ENCODE peak calls at places on chromosomes 4 and X, in four cellular contexts. One of them, this sample, is unnamed.

GRCh38 chrX:44935172-44935571 is 62.2 kb downstream of the KDM6A start:
- DNase-seq in activated CD4-positive, alpha-beta memory T cell treated with anti-CD3 and anti-CD28 coated beads, Interleukin-2, amount 10 ng/mL, durations not matched to agents 7 days and 5 days: no peak
- DNase-seq in H7: no peak
- DNase-seq in NCI-H2081: no peak
- DNase-seq in this sample: no peak

GRCh38 chr4:32790803-32791202 is 2070.6 kb downstream of the PCDH7 start:
- DNase-seq in NCI-H2081: peak
- DNase-seq in H7: no peak
- DNase-seq in activated CD4-positive, alpha-beta memory T cell treated with anti-CD3 and anti-CD28 coated beads, Interleukin-2, amount 10 ng/mL, durations not matched to agents 7 days and 5 days: no peak
- DNase-seq in this sample: no peak

GRCh38 chr4:143076723-143077122 is 108.0 kb upstream of the USP38 start:
- DNase-seq in activated CD4-positive, alpha-beta memory T cell treated with anti-CD3 and anti-CD28 coated beads, Interleukin-2, amount 10 ng/mL, durations not matched to agents 7 days and 5 days: no peak
- DNase-seq in NCI-H2081: no peak
- DNase-seq in H7: no peak
- DNase-seq in this sample: no peak

GRCh38 chrX:24204331-24204730 is 54.8 kb downstream of the ZFX start:
- DNase-seq in activated CD4-positive, alpha-beta memory T cell treated with anti-CD3 and anti-CD28 coated beads, Interleukin-2, amount 10 ng/mL, durations not matched to agents 7 days and 5 days: no peak
- DNase-seq in H7: no peak
- DNase-seq in NCI-H2081: no peak
- DNase-seq in this sample: no peak

GRCh38 chr4:186669159-186669720 is 54.4 kb downstream of the FAT1 start:
- DNase-seq in NCI-H2081: no peak
- DNase-seq in H7: peak
- DNase-seq in activated CD4-positive, alpha-beta memory T cell treated with anti-CD3 and anti-CD28 coated beads, Interleukin-2, amount 10 ng/mL, durations not matched to agents 7 days and 5 days: no peak
- DNase-seq in this sample: peak

GRCh38 chr4:75514949-75515612 is 808 bp downstream of the THAP6 start:
- DNase-seq in NCI-H2081: peak
- DNase-seq in activated CD4-positive, alpha-beta memory T cell treated with anti-CD3 and anti-CD28 coated beads, Interleukin-2, amount 10 ng/mL, durations not matched to agents 7 days and 5 days: peak
- DNase-seq in H7: no peak
- DNase-seq in this sample: peak

GRCh38 chrX:39941332-39941920 is 156.3 kb downstream of the BCOR start:
- DNase-seq in NCI-H2081: no peak
- DNase-seq in activated CD4-positive, alpha-beta memory T cell treated with anti-CD3 and anti-CD28 coated beads, Interleukin-2, amount 10 ng/mL, durations not matched to agents 7 days and 5 days: no peak
- DNase-seq in H7: no peak
- DNase-seq in this sample: no peak

GRCh38 chr4:123807866-123808265 is 411.3 kb downstream of the SPRY1 start:
- DNase-seq in activated CD4-positive, alpha-beta memory T cell treated with anti-CD3 and anti-CD28 coated beads, Interleukin-2, amount 10 ng/mL, durations not matched to agents 7 days and 5 days: no peak
- DNase-seq in NCI-H2081: no peak
- DNase-seq in H7: no peak
- DNase-seq in this sample: no peak

GRCh38 chr4:48913346-48913745 is 6.8 kb upstream of the OCIAD2 start:
- DNase-seq in NCI-H2081: no peak
- DNase-seq in H7: no peak
- DNase-seq in activated CD4-positive, alpha-beta memory T cell treated with anti-CD3 and anti-CD28 coated beads, Interleukin-2, amount 10 ng/mL, durations not matched to agents 7 days and 5 days: no peak
- DNase-seq in this sample: no peak

GRCh38 chrX:46165411-46165810 is 379.8 kb downstream of the ZNF674 start:
- DNase-seq in H7: no peak
- DNase-seq in NCI-H2081: no peak
- DNase-seq in activated CD4-positive, alpha-beta memory T cell treated with anti-CD3 and anti-CD28 coated beads, Interleukin-2, amount 10 ng/mL, durations not matched to agents 7 days and 5 days: no peak
- DNase-seq in this sample: no peak

GRCh38 chr4:101762544-101762943 is 28.0 kb upstream of the BANK1 start:
- DNase-seq in H7: no peak
- DNase-seq in NCI-H2081: no peak
- DNase-seq in activated CD4-positive, alpha-beta memory T cell treated with anti-CD3 and anti-CD28 coated beads, Interleukin-2, amount 10 ng/mL, durations not matched to agents 7 days and 5 days: no peak
- DNase-seq in this sample: no peak

GRCh38 chr4:26028133-26028792 is 114.2 kb downstream of the SMIM20 start:
- DNase-seq in H7: peak
- DNase-seq in NCI-H2081: no peak
- DNase-seq in activated CD4-positive, alpha-beta memory T cell treated with anti-CD3 and anti-CD28 coated beads, Interleukin-2, amount 10 ng/mL, durations not matched to agents 7 days and 5 days: no peak
- DNase-seq in this sample: no peak

GRCh38 chr4:183402771-183403170 is 41.7 kb upstream of the CDKN2AIP start:
- DNase-seq in activated CD4-positive, alpha-beta memory T cell treated with anti-CD3 and anti-CD28 coated beads, Interleukin-2, amount 10 ng/mL, durations not matched to agents 7 days and 5 days: no peak
- DNase-seq in NCI-H2081: peak
- DNase-seq in H7: no peak
- DNase-seq in this sample: no peak

GRCh38 chrX:98357146-98357545 is 1473.4 kb downstream of the RPA4 start:
- DNase-seq in activated CD4-positive, alpha-beta memory T cell treated with anti-CD3 and anti-CD28 coated beads, Interleukin-2, amount 10 ng/mL, durations not matched to agents 7 days and 5 days: no peak
- DNase-seq in H7: no peak
- DNase-seq in NCI-H2081: peak
- DNase-seq in this sample: peak

GRCh38 chrX:105017641-105018040 is 202.9 kb downstream of the TEX13A start:
- DNase-seq in NCI-H2081: no peak
- DNase-seq in H7: no peak
- DNase-seq in activated CD4-positive, alpha-beta memory T cell treated with anti-CD3 and anti-CD28 coated beads, Interleukin-2, amount 10 ng/mL, durations not matched to agents 7 days and 5 days: no peak
- DNase-seq in this sample: no peak

GRCh38 chr4:6546681-6547447 is 28.1 kb upstream of the MAN2B2 start:
- DNase-seq in activated CD4-positive, alpha-beta memory T cell treated with anti-CD3 and anti-CD28 coated beads, Interleukin-2, amount 10 ng/mL, durations not matched to agents 7 days and 5 days: peak
- DNase-seq in H7: peak
- DNase-seq in NCI-H2081: peak
- DNase-seq in this sample: peak

GRCh38 chrX:101803451-101803850 is 128.4 kb downstream of the ZMAT1 start:
- DNase-seq in NCI-H2081: no peak
- DNase-seq in activated CD4-positive, alpha-beta memory T cell treated with anti-CD3 and anti-CD28 coated beads, Interleukin-2, amount 10 ng/mL, durations not matched to agents 7 days and 5 days: no peak
- DNase-seq in H7: no peak
- DNase-seq in this sample: peak

GRCh38 chr4:41752081-41752836 is 3.7 kb upstream of the PHOX2B start:
- DNase-seq in H7: no peak
- DNase-seq in NCI-H2081: no peak
- DNase-seq in activated CD4-positive, alpha-beta memory T cell treated with anti-CD3 and anti-CD28 coated beads, Interleukin-2, amount 10 ng/mL, durations not matched to agents 7 days and 5 days: no peak
- DNase-seq in this sample: no peak

GRCh38 chr4:785332-786073 is 40.4 kb downstream of the CPLX1 start:
- DNase-seq in activated CD4-positive, alpha-beta memory T cell treated with anti-CD3 and anti-CD28 coated beads, Interleukin-2, amount 10 ng/mL, durations not matched to agents 7 days and 5 days: no peak
- DNase-seq in H7: peak
- DNase-seq in NCI-H2081: no peak
- DNase-seq in this sample: no peak

GRCh38 chr4:127601029-127601428 is 31.7 kb upstream of the INTU start:
- DNase-seq in NCI-H2081: no peak
- DNase-seq in H7: no peak
- DNase-seq in activated CD4-positive, alpha-beta memory T cell treated with anti-CD3 and anti-CD28 coated beads, Interleukin-2, amount 10 ng/mL, durations not matched to agents 7 days and 5 days: no peak
- DNase-seq in this sample: peak

GRCh38 chrX:150696264-150696789 is 3.1 kb downstream of the MTMR1 start:
- DNase-seq in H7: no peak
- DNase-seq in activated CD4-positive, alpha-beta memory T cell treated with anti-CD3 and anti-CD28 coated beads, Interleukin-2, amount 10 ng/mL, durations not matched to agents 7 days and 5 days: peak
- DNase-seq in NCI-H2081: no peak
- DNase-seq in this sample: peak

This sample was measured in NAMALWA.